ENCODE peak calls at places on chromosomes 2 and 18, in five cellular contexts. One of them, this sample, is unnamed.

GRCh38 chr18:56815926-56816325 is 164.8 kb downstream of the WDR7 start:
- DNase-seq in K562: no peak
- DNase-seq in GM12878: no peak
- DNase-seq in HepG2: peak; percentile 48
- DNase-seq in HCT116: no peak
- DNase-seq in this sample: no peak

GRCh38 chr2:231929961-231930600 is 3.9 kb upstream of the NPPC start:
- DNase-seq in K562: peak; percentile 75
- DNase-seq in GM12878: no peak
- DNase-seq in HepG2: no peak
- DNase-seq in HCT116: no peak
- DNase-seq in this sample: no peak

GRCh38 chr18:4203525-4203924 is 251.6 kb downstream of the DLGAP1 start:
- DNase-seq in K562: no peak
- DNase-seq in GM12878: no peak
- DNase-seq in HepG2: no peak
- DNase-seq in HCT116: no peak
- DNase-seq in this sample: no peak

GRCh38 chr2:183029219-183029618 is 9.0 kb downstream of the NCKAP1 start:
- DNase-seq in K562: no peak
- DNase-seq in GM12878: no peak
- DNase-seq in HepG2: no peak
- DNase-seq in HCT116: no peak
- DNase-seq in this sample: no peak

GRCh38 chr2:218555527-218555926 is 12.6 kb downstream of the USP37 start:
- DNase-seq in K562: no peak
- DNase-seq in GM12878: no peak
- DNase-seq in HepG2: no peak
- DNase-seq in HCT116: no peak
- DNase-seq in this sample: peak; percentile 58

GRCh38 chr2:239190346-239190745 is 210.5 kb downstream of the HDAC4 start:
- DNase-seq in K562: no peak
- DNase-seq in GM12878: no peak
- DNase-seq in HepG2: no peak
- DNase-seq in HCT116: no peak
- DNase-seq in this sample: no peak

GRCh38 chr2:63189026-63189425 is 138.4 kb downstream of the OTX1 start:
- DNase-seq in K562: peak; percentile 29
- DNase-seq in GM12878: peak; percentile 12
- DNase-seq in HepG2: peak; percentile 71
- DNase-seq in HCT116: peak; percentile 54
- DNase-seq in this sample: peak; percentile 44

GRCh38 chr2:9655441-9656269 is 24.9 kb upstream of the YWHAQ start:
- DNase-seq in K562: no peak
- DNase-seq in GM12878: peak; percentile 40
- DNase-seq in HepG2: no peak
- DNase-seq in HCT116: no peak
- DNase-seq in this sample: no peak

GRCh38 chr2:23900927-23901322 is 26.0 kb downstream of the ATAD2B start:
- DNase-seq in K562: peak; percentile 22
- DNase-seq in GM12878: no peak
- DNase-seq in HepG2: peak; percentile 22
- DNase-seq in HCT116: peak; percentile 31
- DNase-seq in this sample: no peak

GRCh38 chr2:234873828-234874173 is 78.0 kb upstream of the SH3BP4 start:
- DNase-seq in K562: no peak
- DNase-seq in GM12878: no peak
- DNase-seq in HepG2: no peak
- DNase-seq in HCT116: no peak
- DNase-seq in this sample: no peak

GRCh38 chr2:15582645-15583340 is 8.9 kb upstream of the DDX1 start:
- DNase-seq in K562: no peak
- DNase-seq in GM12878: no peak
- DNase-seq in HepG2: no peak
- DNase-seq in HCT116: no peak
- DNase-seq in this sample: no peak

GRCh38 chr2:19536136-19536535 is 177.7 kb upstream of the OSR1 start:
- DNase-seq in K562: no peak
- DNase-seq in GM12878: no peak
- DNase-seq in HepG2: peak; percentile 22
- DNase-seq in HCT116: no peak
- DNase-seq in this sample: peak; percentile 55

GRCh38 chr18:48769006-48769646 is 181.6 kb downstream of the SMAD7 start:
- DNase-seq in K562: no peak
- DNase-seq in GM12878: no peak
- DNase-seq in HepG2: no peak
- DNase-seq in HCT116: no peak
- DNase-seq in this sample: no peak

GRCh38 chr2:181998045-181998444 is 12.4 kb downstream of the PPP1R1C start:
- DNase-seq in K562: no peak
- DNase-seq in GM12878: no peak
- DNase-seq in HepG2: no peak
- DNase-seq in HCT116: no peak
- DNase-seq in this sample: no peak

GRCh38 chr2:103161456-103162289 is 399.8 kb downstream of the TMEM182 start:
- DNase-seq in K562: peak; percentile 52
- DNase-seq in GM12878: no peak
- DNase-seq in HepG2: peak; percentile 62
- DNase-seq in HCT116: peak; percentile 16
- DNase-seq in this sample: peak; percentile 44

GRCh38 chr2:157875720-157876065 is 437 bp downstream of the ACVR1 start:
- DNase-seq in K562: peak; percentile 84
- DNase-seq in GM12878: no peak
- DNase-seq in HepG2: peak; percentile 18
- DNase-seq in HCT116: no peak
- DNase-seq in this sample: no peak

GRCh38 chr2:237700583-237701032 is 73.2 kb downstream of the LRRFIP1 start:
- DNase-seq in K562: no peak
- DNase-seq in GM12878: peak; percentile 54
- DNase-seq in HepG2: no peak
- DNase-seq in HCT116: no peak
- DNase-seq in this sample: no peak

GRCh38 chr2:96500385-96501066 is 4.6 kb downstream of the NEURL3 start:
- DNase-seq in K562: no peak
- DNase-seq in GM12878: no peak
- DNase-seq in HepG2: no peak
- DNase-seq in HCT116: no peak
- DNase-seq in this sample: no peak

GRCh38 chr2:147231607-147232006 is 613.2 kb upstream of the ACVR2A start:
- DNase-seq in K562: no peak
- DNase-seq in GM12878: no peak
- DNase-seq in HepG2: no peak
- DNase-seq in HCT116: no peak
- DNase-seq in this sample: no peak

GRCh38 chr2:232571026-232571474 is 20.6 kb downstream of the EIF4E2 start:
- DNase-seq in K562: no peak
- DNase-seq in GM12878: no peak
- DNase-seq in HepG2: no peak
- DNase-seq in HCT116: no peak
- DNase-seq in this sample: no peak

DNA sequence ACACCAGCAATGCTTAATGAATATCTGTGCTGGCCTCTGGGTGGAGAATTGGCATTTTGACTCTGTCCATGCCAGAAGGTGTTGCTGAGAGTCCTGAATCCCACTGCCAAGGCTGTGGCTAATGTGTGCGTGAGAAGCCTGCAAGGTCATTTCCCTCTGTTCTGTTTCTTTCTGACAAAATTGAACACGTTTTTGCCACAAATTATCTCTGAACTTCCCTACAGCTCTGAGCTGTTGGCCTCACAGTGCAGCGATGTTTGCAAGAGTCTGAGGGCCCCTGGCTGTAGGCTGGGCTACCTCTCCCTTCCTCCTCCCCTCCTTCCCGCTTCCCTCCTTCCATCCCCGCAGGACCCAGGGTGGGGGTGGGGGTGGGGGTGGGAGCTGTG is 154.1 kb upstream of the HS6ST1 start:
- DNase-seq in K562: no peak
- DNase-seq in GM12878: no peak
- DNase-seq in HepG2: no peak
- DNase-seq in HCT116: no peak
- DNase-seq in this sample: no peak
- H3K4me3 ChIP-seq in K562: no peak overlapping the region
- H3K4me3 ChIP-seq in GM12878: no peak overlapping the region
- H3K4me3 ChIP-seq in HepG2: no peak overlapping the region
- H3K4me3 ChIP-seq in HCT116: no peak overlapping the region
- H3K4me3 ChIP-seq in this sample: no peak overlapping the region

DNA sequence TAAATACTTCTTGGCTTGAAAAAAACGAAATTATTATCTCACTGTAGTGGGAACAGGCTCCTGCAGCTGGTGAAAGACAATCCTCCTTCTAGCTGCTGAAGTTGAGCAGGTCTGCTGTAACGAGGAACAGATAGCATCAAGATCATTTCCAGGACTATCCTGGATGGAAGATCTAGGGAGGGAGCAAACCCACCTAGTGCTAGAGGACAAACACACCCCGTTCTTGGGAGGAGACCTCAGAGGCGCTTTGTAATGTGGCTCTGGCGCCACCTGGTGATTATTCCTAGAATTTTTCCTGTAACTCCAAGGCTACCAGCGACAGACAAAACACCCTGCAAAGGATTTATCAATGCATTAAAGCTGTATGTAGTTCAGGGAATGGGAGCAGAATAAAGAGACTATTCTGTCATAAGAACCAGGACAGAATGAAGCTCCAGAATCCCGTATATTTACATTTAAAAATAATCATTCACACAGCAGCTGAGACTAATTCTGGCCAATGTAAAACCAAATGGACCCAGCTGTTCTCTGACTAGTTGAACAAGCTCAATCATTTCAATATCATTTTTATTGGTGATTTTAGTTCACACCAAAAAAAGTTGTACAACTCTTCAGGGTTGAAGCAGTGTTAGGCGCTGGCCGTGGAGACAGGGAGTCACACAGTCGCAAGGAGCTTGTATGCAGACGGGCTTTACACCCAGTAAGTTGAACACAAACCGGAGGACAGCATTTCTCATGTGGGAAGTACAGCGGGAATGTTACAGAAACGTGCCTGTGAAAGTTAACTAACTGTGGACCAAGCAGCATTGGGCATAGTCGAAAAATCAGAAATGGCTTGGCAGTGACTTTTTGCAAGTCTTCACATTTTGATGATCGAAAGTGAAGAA is 290.3 kb downstream of the TRIB2 start:
- DNase-seq in K562: peak; percentile 71
- DNase-seq in GM12878: no peak
- DNase-seq in HepG2: peak; percentile 62
- DNase-seq in HCT116: peak; percentile 62
- DNase-seq in this sample: peak; percentile 70
- TF ChIP-seq YY1 in K562: no peak
- TF ChIP-seq YY1 in GM12878: no peak
- TF ChIP-seq YY1 in HepG2: no peak
- TF ChIP-seq YY1 in HCT116: no peak
- TF ChIP-seq YY1 in this sample: no peak

GRCh38 chr2:73911548-73912208 is 15.0 kb upstream of the DGUOK start:
- DNase-seq in K562: no peak
- DNase-seq in GM12878: no peak
- DNase-seq in HepG2: no peak
- DNase-seq in HCT116: no peak
- DNase-seq in this sample: no peak
- H3K36me3 ChIP-seq in K562: no peaks in the 10 kb centered on the region
- H3K36me3 ChIP-seq in GM12878: no peaks in the 10 kb centered on the region
- H3K36me3 ChIP-seq in HepG2: no peaks in the 10 kb centered on the region
- H3K36me3 ChIP-seq in HCT116: no peaks in the 10 kb centered on the region
- H3K36me3 ChIP-seq in this sample: no peaks in the 10 kb centered on the region

DNA sequence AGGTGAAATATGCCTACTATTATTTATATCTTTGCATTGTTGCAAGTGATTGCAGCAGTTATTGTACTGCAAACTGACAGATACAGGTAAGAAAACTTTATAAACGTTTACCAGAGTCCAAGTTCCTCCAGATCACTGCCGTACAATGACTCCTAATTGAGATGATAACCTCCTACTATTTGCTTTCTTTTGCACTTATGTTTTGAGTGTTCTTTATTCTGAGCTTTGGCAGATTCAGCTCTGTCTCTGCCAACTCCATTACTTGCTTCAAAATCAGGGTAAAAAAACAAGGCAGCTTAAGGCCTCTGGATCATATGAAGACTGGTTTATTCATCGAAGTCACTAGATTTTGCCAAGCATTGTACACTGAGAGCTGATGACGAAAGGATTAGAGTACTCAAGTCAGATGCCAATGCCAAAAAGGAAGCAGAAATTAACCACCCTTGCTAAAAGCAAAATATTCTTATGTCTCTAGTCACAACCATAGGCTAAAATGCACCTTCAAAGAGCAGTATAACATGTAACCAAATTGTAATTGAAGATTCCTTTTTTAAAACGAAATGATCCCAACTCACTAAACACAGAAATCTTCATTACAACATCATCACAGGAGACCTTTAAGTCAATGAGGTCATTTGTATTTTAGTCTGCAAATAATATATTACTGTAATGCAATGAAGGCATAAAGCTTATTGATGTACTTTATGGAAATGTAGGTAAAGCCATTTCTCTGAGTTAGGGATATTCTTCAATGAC is 10.5 kb upstream of the IKZF2 start:
- DNase-seq in K562: no peak
- DNase-seq in GM12878: no peak
- DNase-seq in HepG2: no peak
- DNase-seq in HCT116: no peak
- DNase-seq in this sample: no peak
- H3K4me3 ChIP-seq in K562: no peak overlapping the region
- H3K4me3 ChIP-seq in GM12878: no peak overlapping the region
- H3K4me3 ChIP-seq in HepG2: no peak overlapping the region
- H3K4me3 ChIP-seq in HCT116: no peak overlapping the region
- H3K4me3 ChIP-seq in this sample: no peak overlapping the region

GRCh38 chr2:45498661-45499550 is 112.2 kb downstream of the SRBD1 start:
- DNase-seq in K562: no peak
- DNase-seq in GM12878: no peak
- DNase-seq in HepG2: no peak
- DNase-seq in HCT116: no peak
- DNase-seq in this sample: no peak
- TF ChIP-seq YY1 in K562: no peak
- TF ChIP-seq YY1 in GM12878: no peak
- TF ChIP-seq YY1 in HepG2: no peak
- TF ChIP-seq YY1 in HCT116: no peak
- TF ChIP-seq YY1 in this sample: no peak

GRCh38 chr2:240725266-240726060 is 33.8 kb downstream of the AQP12A start:
- DNase-seq in K562: no peak
- DNase-seq in GM12878: no peak
- DNase-seq in HepG2: no peak
- DNase-seq in HCT116: no peak
- DNase-seq in this sample: no peak

GRCh38 chr2:240724431-240724830 is 32.8 kb downstream of the AQP12A start:
- DNase-seq in K562: no peak
- DNase-seq in GM12878: no peak
- DNase-seq in HepG2: no peak
- DNase-seq in HCT116: no peak
- DNase-seq in this sample: no peak

GRCh38 chr2:240722376-240722775 is 30.7 kb downstream of the AQP12A start:
- DNase-seq in K562: no peak
- DNase-seq in GM12878: no peak
- DNase-seq in HepG2: no peak
- DNase-seq in HCT116: no peak
- DNase-seq in this sample: no peak

GRCh38 chr2:240722796-240723735 is 31.4 kb downstream of the AQP12A start:
- DNase-seq in K562: peak; percentile 17
- DNase-seq in GM12878: no peak
- DNase-seq in HepG2: peak; percentile 15
- DNase-seq in HCT116: no peak
- DNase-seq in this sample: no peak

GRCh38 chr2:240723851-240724250 is 32.2 kb downstream of the AQP12A start:
- DNase-seq in K562: no peak
- DNase-seq in GM12878: no peak
- DNase-seq in HepG2: no peak
- DNase-seq in HCT116: no peak
- DNase-seq in this sample: no peak
- H3K36me3 ChIP-seq in K562: no peaks in the 10 kb centered on the region
- H3K36me3 ChIP-seq in GM12878: no peaks in the 10 kb centered on the region
- H3K36me3 ChIP-seq in HepG2: no peaks in the 10 kb centered on the region
- H3K36me3 ChIP-seq in HCT116: no peaks in the 10 kb centered on the region
- H3K36me3 ChIP-seq in this sample: peaks cover 3% of the 10 kb centered on the region